ENCODE peak calls at places on chromosomes 7 and 10, in six cellular contexts. F is H9, V is IMR-90, H is neuronal stem cell, I is mesenchymal stem cell, D is H1. L is an unnamed sample.

GRCh38 chr10:121734517-121735137 is 136.4 kb upstream of the FGFR2 start:
- DNase-seq in H (no peak), V (no peak), F (no peak), D (no peak), I (peak), L (no peak)

GRCh38 chr7:43353902-43354301 is 229.0 kb upstream of the STK17A start:
- DNase-seq in D (no peak), H (no peak), I (no peak), V (no peak), F (no peak), L (no peak)

GRCh38 chr10:99914236-99914635 is 95.5 kb downstream of the DNMBP start:
- DNase-seq in H (no peak), V (no peak), D (no peak), F (no peak), I (peak), L (no peak)

GRCh38 chr10:31958849-31959248 is 30.2 kb upstream of the ARHGAP12 start:
- DNase-seq in I (no peak), D (no peak), V (no peak), F (no peak), H (no peak), L (peak)

GRCh38 chr7:139125637-139126036 is 16.1 kb upstream of the ZC3HAV1 start:
- DNase-seq in V (no peak), H (no peak), F (no peak), D (no peak), I (no peak), L (no peak)

GRCh38 chr10:114538544-114538906 is 119.5 kb downstream of the ABLIM1 start:
- DNase-seq in H (no peak), D (no peak), F (peak), I (no peak), V (no peak), L (no peak)

GRCh38 chr7:26664735-26665420 is 199.5 kb downstream of the SKAP2 start:
- DNase-seq in H (no peak), I (peak), F (no peak), V (peak), D (no peak), L (peak)

GRCh38 chr10:70537398-70538194 is 59.0 kb downstream of the PALD1 start:
- DNase-seq in H (no peak), F (peak), V (no peak), D (no peak), I (no peak), L (peak)

GRCh38 chr7:138342990-138343389 is 117.1 kb upstream of the TRIM24 start:
- DNase-seq in V (no peak), D (no peak), F (no peak), I (no peak), H (no peak), L (peak)

GRCh38 chr7:17325364-17325763 is 26.9 kb downstream of the AHR start:
- DNase-seq in H (no peak), D (no peak), F (no peak), I (no peak), V (peak), L (no peak)

GRCh38 chr10:2130906-2131305 is 393.6 kb upstream of the ADARB2 start:
- DNase-seq in F (no peak), V (no peak), H (no peak), I (no peak), D (no peak), L (no peak)

GRCh38 chr7:22809902-22810642 is 12.6 kb downstream of the TOMM7 start:
- DNase-seq in H (no peak), F (no peak), D (no peak), I (peak), V (no peak), L (no peak)

GRCh38 chr10:17348111-17349008 is 106.0 kb downstream of the ST8SIA6 start:
- DNase-seq in V (peak), D (no peak), F (no peak), I (no peak), H (no peak), L (peak)

GRCh38 chr7:74233655-74234280 is 20.4 kb downstream of the RFC2 start:
- DNase-seq in I (peak), H (no peak), D (no peak), F (no peak), V (peak), L (peak)

GRCh38 chr7:11449316-11449715 is 382.7 kb downstream of the THSD7A start:
- DNase-seq in F (no peak), I (no peak), D (no peak), V (no peak), H (no peak), L (no peak)

GRCh38 chr7:151897201-151897711 is 20.3 kb upstream of the PRKAG2 start:
- DNase-seq in D (no peak), V (no peak), H (no peak), I (no peak), F (peak), L (no peak)

GRCh38 chr10:59558066-59558465 is 151.6 kb downstream of the SLC16A9 start:
- DNase-seq in F (no peak), V (no peak), H (no peak), I (no peak), D (no peak), L (no peak)

GRCh38 chr10:1024103-1024502 is 1.6 kb downstream of the IDI2 start:
- DNase-seq in D (no peak), I (no peak), H (no peak), V (no peak), F (no peak), L (no peak)

GRCh38 chr7:2928256-2928612 is 84.1 kb upstream of the GNA12 start:
- DNase-seq in I (no peak), D (no peak), H (no peak), V (no peak), F (peak), L (no peak)

GRCh38 chr10:88999629-89000028 is 9.0 kb downstream of the FAS start:
- DNase-seq in D (no peak), I (no peak), H (no peak), F (no peak), V (peak), L (no peak)

GRCh38 chr7:1078519-1078918 is 9.4 kb upstream of the GPER1 start:
- DNase-seq in D (no peak), F (no peak), H (no peak), V (no peak), I (no peak), L (no peak)

GRCh38 chr10:33334839-33335549 is 527 bp upstream of the NRP1 start:
- DNase-seq in H (peak), I (peak), F (peak), D (no peak), V (peak), L (peak)

GRCh38 chr7:26151096-26151495 is 902 bp upstream of the NFE2L3 start:
- DNase-seq in D (no peak), I (no peak), F (no peak), H (no peak), V (no peak), L (no peak)

GRCh38 chr10:7701158-7701742 is 1.9 kb upstream of the ITIH2 start:
- DNase-seq in V (no peak), D (no peak), F (no peak), H (no peak), I (no peak), L (no peak)

GRCh38 chr7:155806096-155806871 is 6.0 kb downstream of the SHH start:
- DNase-seq in I (no peak), H (no peak), F (peak), D (no peak), V (no peak), L (no peak)

GRCh38 chr10:81911328-81911727 is 36.3 kb downstream of the NRG3 start:
- DNase-seq in F (no peak), V (no peak), H (no peak), D (no peak), I (no peak), L (no peak)

GRCh38 chr10:14429043-14429713 is 98.5 kb upstream of the FRMD4A start:
- DNase-seq in F (peak), H (no peak), D (peak), V (no peak), I (no peak), L (no peak)

GRCh38 chr7:143239822-143240221 is 18.0 kb downstream of the TAS2R40 start:
- DNase-seq in D (no peak), I (peak), H (no peak), V (peak), F (no peak), L (peak)

GRCh38 chr7:35752727-35753126 is 48.1 kb upstream of the SEPTIN7 start:
- DNase-seq in H (no peak), V (no peak), I (peak), D (no peak), F (no peak), L (no peak)

GRCh38 chr10:60185426-60185825 is 204.2 kb downstream of the ANK3 start:
- DNase-seq in V (no peak), F (no peak), I (no peak), D (no peak), H (no peak), L (peak)

GRCh38 chr10:3452683-3453388 is 280.3 kb upstream of the PITRM1 start:
- DNase-seq in I (peak), H (no peak), F (no peak), V (peak), D (no peak), L (peak)

GRCh38 chr7:150378115-150378852 is 846 bp upstream of the ZNF775 start:
- DNase-seq in V (peak), F (peak), D (peak), H (peak), I (peak), L (no peak)

GRCh38 chr7:45217358-45217757 is 59.8 kb downstream of the RAMP3 start:
- DNase-seq in H (no peak), D (no peak), I (no peak), F (peak), V (no peak), L (no peak)

GRCh38 chr7:15582773-15583172 is 21.0 kb upstream of the AGMO start:
- DNase-seq in D (no peak), I (no peak), F (no peak), H (no peak), V (no peak), L (no peak)

GRCh38 chr10:118041316-118041715 is 5.4 kb downstream of the RAB11FIP2 start:
- DNase-seq in D (no peak), V (peak), H (no peak), I (no peak), F (no peak), L (no peak)

GRCh38 chr7:91941450-91941849 is 788 bp downstream of the AKAP9 start:
- DNase-seq in F (peak), V (peak), D (no peak), I (peak), H (peak), L (peak)

GRCh38 chr7:144006029-144006428 is 5.9 kb downstream of the OR6B1 start:
- DNase-seq in I (no peak), D (no peak), H (no peak), V (no peak), F (no peak), L (no peak)

GRCh38 chr7:156823441-156823840 is 69.5 kb downstream of the LMBR1 start:
- DNase-seq in D (no peak), H (no peak), F (no peak), V (no peak), I (no peak), L (peak)

GRCh38 chr7:77467453-77467852 is 51.3 kb upstream of the GSAP start:
- DNase-seq in I (peak), V (no peak), D (no peak), F (no peak), H (no peak), L (no peak)

GRCh38 chr10:132447446-132448247 is 50.6 kb downstream of the PWWP2B start:
- DNase-seq in V (peak), H (no peak), F (peak), D (no peak), I (peak), L (peak)
- H4K8ac ChIP-seq in V (peak), H (no peak), F (no peak), D (peak), I (peak), L (peak)

GRCh38 chr10:90018819-90019218 is 317.4 kb downstream of the KIF20B start:
- DNase-seq in V (no peak), H (no peak), I (no peak), F (no peak), D (no peak), L (no peak)
- H4K91ac ChIP-seq in V (no peak), H (no peak), I (no peak), F (no peak), D (no peak), L (no peak)

DNA sequence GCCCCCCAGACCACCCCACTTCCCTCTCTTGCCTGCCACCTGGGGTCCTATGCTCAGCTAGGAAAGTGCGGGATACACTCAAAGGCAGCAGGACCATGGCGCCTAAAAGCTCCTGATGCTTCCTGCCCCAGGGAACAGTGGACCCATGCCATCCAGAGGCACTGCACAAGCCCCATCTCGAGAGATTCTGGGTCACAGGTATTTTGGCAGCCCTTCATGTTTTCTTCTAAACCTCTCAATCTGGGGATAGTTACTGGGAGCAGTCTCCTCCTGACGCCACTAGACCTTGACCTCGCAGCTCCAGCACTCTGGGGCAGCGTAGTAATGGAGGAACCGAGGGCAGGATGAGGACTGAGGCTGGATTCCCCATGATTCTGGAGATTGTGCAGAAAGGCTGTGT is 107.1 kb downstream of the GRK5 start:
- DNase-seq in I (no peak), F (no peak), H (no peak), D (no peak), V (no peak), L (no peak)
- H3K9ac ChIP-seq in I (peak), F (no peak), H (no peak), D (no peak), V (no peak), L (no peak)

DNA sequence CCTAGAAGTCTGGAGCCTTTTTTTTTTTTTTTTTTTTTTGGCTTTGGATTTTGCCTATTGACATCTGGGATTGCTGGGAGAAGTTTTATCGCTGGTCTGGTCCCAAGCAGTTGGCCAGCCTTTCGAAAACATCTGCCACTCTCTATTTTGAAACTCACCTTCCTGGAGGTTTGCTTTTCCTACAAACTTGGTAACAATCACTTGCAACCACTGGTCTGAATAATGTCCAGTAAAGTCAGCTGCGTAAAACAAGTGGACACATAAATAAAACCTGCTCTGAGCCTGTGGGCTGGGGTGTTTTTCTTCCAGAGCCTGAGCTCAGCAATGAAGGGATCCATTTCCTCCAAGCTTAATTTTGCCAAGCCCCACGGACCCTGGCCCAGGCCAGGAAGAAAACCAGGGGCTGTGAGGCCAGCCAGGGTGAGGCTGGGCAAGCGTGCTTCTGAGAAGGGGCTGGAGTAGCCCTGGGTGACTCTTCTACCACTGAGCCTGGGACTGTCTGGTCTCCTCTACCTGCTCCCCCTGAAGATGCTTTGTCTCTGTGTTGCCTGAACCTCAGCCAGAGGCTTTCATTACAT is 202.2 kb downstream of the GFRA1 start:
- DNase-seq in F (no peak), H (no peak), V (no peak), I (no peak), D (no peak), L (no peak)
- H4K8ac ChIP-seq in F (no peak), H (no peak), V (no peak), I (peak), D (no peak), L (no peak)

GRCh38 chr7:98619450-98620321 is 2.6 kb downstream of the NPTX2 start:
- DNase-seq in I (no peak), D (no peak), H (no peak), F (peak), V (peak), L (no peak)

GRCh38 chr7:98618786-98619185 is 1.7 kb downstream of the NPTX2 start:
- DNase-seq in D (no peak), F (no peak), I (no peak), V (no peak), H (no peak), L (no peak)

GRCh38 chr7:98624846-98625420 is 7.8 kb downstream of the NPTX2 start:
- DNase-seq in I (no peak), F (no peak), D (no peak), V (no peak), H (no peak), L (no peak)

GRCh38 chr7:98622926-98623325 is 5.8 kb downstream of the NPTX2 start:
- DNase-seq in D (no peak), F (no peak), V (no peak), I (no peak), H (no peak), L (no peak)

DNA sequence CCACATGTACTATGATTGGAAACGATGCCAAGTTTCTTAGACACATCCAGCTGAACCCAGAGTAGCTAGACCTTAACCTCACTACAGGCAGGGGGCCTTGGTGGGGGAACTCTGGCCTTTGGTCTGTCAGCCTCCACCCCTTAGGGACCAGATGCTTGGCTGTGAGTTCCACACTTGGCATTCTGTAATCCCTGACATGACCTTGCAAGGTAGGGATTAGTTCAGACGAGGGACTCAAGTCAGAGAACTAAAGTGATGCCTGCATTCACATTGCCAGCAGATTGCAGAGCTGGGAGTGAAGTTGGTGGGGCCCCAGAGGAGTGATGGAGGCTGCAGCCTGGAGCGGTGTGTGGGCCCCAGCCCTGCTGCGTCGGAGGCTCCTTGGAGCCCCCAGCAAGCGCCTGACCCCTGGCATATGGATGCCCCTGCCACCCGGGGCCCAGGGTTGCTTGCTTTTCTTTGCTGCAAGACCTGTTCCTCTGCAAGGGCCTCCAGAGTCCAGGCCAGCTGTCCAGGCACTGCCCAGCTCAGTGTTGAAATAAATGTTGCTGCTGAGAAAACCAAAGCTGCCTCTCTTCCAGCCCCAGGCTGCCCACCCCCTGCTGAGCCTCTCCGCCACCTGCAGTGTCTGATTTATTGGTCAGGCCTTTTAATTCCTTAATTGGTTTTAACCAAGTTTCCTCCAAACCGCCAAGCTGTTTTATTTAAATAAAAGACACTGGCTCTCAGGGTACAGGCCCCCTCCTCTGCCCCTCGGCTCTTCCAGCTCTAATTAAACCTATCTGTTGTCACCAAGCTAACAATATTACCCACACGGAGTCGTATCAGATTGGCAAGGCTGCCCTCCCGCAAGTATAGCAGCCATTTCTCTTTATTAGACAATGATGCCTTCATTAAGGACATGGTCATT is 4.7 kb downstream of the NPTX2 start:
- DNase-seq in F (no peak), D (no peak), V (no peak), I (no peak), H (no peak), L (no peak)
- H4K91ac ChIP-seq in F (no peak), D (no peak), V (no peak), I (no peak), H (no peak), L (no peak)

GRCh38 chr10:34528320-34528719 is 286.8 kb downstream of the PARD3 start:
- DNase-seq in H (peak), D (peak), F (peak), I (peak), V (peak), L (peak)
- H3K9ac ChIP-seq in H (no peak), D (no peak), F (no peak), I (peak), V (no peak), L (no peak)

L was measured in trophoblast cell.